ENCODE peak calls at places on chromosomes 6 and 20, in seven cellular contexts. K, W, Y, S, V, B and H are unnamed samples.

GRCh38 chr20:1665345-1665744 is 7.8 kb upstream of the SIRPG start:
- DNase-seq in K (no peak), W (no peak), Y (no peak), S (no peak), V (no peak), B (no peak), H (no peak)

GRCh38 chr6:2817778-2818443 is 23.8 kb downstream of the SERPINB1 start:
- DNase-seq in B (peak; percentile 24), K (no peak), W (no peak), Y (no peak), S (no peak), V (no peak), H (no peak)

GRCh38 chr6:14824060-14824834 is 421.6 kb upstream of the JARID2 start:
- DNase-seq in W (no peak), Y (no peak), V (no peak), K (no peak), S (no peak), B (no peak), H (no peak)

GRCh38 chr6:27830212-27830664 is 82.0 kb downstream of the OR2B2 start:
- DNase-seq in W (no peak), S (no peak), K (no peak), B (no peak), V (no peak), Y (no peak), H (no peak)

GRCh38 chr6:44388135-44388487 is 605 bp downstream of the CDC5L start:
- DNase-seq in B (no peak), Y (no peak), W (no peak), S (no peak), K (no peak), V (no peak), H (no peak)

GRCh38 chr20:2131366-2131765 is 29.7 kb downstream of the STK35 start:
- DNase-seq in S (no peak), B (peak; percentile 81), Y (no peak), W (no peak), K (no peak), V (no peak), H (no peak)

GRCh38 chr20:55354700-55355099 is 650.6 kb downstream of the CBLN4 start:
- DNase-seq in Y (no peak), K (no peak), V (no peak), S (no peak), W (no peak), B (no peak), H (no peak)

GRCh38 chr6:82963527-82963926 is 102.1 kb downstream of the UBE3D start:
- DNase-seq in V (no peak), B (no peak), K (no peak), S (no peak), Y (no peak), W (no peak), H (no peak)

GRCh38 chr6:164109770-164110140 is 695.2 kb downstream of the QKI start:
- DNase-seq in K (no peak), B (no peak), V (no peak), S (peak; percentile 49), W (no peak), Y (peak; percentile 9), H (no peak)

GRCh38 chr6:154457881-154458284 is 52.6 kb downstream of the CNKSR3 start:
- DNase-seq in K (no peak), S (no peak), V (peak; percentile 83), Y (no peak), W (no peak), B (no peak), H (no peak)

GRCh38 chr6:136169356-136169755 is 80.8 kb downstream of the MTFR2 start:
- DNase-seq in W (no peak), S (no peak), B (no peak), K (no peak), Y (no peak), V (no peak), H (no peak)

DNA sequence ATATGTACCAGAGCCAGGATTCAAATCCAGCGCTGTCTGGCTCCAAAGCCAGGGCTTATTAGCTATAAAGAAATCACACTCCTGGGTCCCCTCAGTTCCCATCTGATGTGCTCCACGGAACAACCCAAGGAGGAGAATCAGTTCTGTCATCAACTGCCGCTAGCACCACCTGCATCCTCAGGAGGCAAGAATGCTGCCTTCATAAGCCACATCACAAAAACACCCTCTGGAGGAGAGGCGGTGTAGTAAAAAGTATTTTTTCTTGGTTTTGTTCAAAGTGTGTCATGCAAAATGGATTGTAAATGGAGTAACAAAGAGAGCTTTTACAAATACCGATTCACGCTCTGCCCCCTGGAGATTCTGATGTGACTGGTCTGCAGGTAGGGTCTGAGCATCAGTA is 57.1 kb downstream of the TNFRSF21 start:
- DNase-seq in W (no peak), K (no peak), B (no peak), S (no peak), V (no peak), Y (no peak), H (no peak)
- TF ChIP-seq CTCF in W (no peak), K (no peak), B (no peak), S (no peak), V (no peak), Y (no peak), H (no peak)

GRCh38 chr6:84546427-84546914 is 217.9 kb downstream of the TBX18 start:
- DNase-seq in S (no peak), V (no peak), Y (peak; percentile 29), K (no peak), W (no peak), B (peak; percentile 18), H (no peak)

GRCh38 chr6:84553527-84553926 is 210.9 kb downstream of the TBX18 start:
- DNase-seq in K (no peak), B (no peak), S (no peak), W (no peak), Y (no peak), V (no peak), H (no peak)

GRCh38 chr6:84547341-84547794 is 217.0 kb downstream of the TBX18 start:
- DNase-seq in S (no peak), Y (no peak), K (no peak), W (no peak), B (no peak), V (no peak), H (no peak)

GRCh38 chr6:84551797-84552196 is 212.6 kb downstream of the TBX18 start:
- DNase-seq in Y (no peak), K (no peak), W (no peak), S (no peak), B (no peak), V (no peak), H (no peak)

DNA sequence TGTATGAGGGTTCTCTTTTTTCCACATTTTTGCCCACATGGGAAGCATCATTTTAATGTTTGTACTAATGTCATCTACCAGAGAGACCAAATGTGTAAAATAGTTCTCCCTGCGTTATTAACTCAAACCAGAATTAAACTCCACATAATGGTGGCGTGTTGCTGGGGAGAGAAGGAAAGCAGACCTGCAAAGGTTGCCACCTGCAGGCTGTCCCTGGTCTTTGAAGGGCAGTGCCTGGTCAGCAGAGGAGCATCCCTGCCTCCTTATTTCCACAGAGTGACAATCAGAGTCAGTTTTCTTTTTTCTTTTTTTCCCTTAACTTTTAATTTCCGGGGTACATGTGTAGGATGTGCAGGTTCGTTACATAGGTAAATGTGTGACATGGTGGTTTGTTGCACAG is 214.5 kb downstream of the TBX18 start:
- DNase-seq in B (no peak), K (no peak), V (no peak), W (no peak), S (peak; percentile 46), Y (no peak), H (no peak)
- TF ChIP-seq CTCF in B (peak; percentile 49), K (no peak), V (peak; percentile 9), W (no peak), S (no peak), Y (peak; percentile 13), H (no peak)

GRCh38 chr20:43209831-43210230 is 20.1 kb upstream of the PTPRT start:
- DNase-seq in V (no peak), S (no peak), K (no peak), Y (no peak), B (no peak), W (no peak), H (no peak)

DNA sequence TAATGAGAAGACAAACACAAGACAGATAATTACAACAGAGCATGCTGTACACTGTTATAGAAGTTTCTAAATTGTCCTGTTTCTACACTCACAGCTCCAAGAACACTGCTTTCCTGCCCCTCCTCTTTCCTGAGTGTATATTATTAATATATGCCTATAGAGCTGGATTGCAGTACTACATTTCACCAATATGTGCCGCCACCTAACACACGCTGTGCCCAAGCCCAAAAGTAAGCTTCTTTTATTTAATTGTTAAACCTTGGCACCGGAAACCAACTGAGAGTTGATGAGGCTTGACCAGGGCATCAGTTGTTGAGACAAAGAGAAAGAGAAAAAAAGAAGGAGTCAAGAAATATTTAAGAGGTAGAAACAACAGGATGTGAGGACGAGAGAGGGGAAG is 16.0 kb upstream of the PTPRT start:
- DNase-seq in S (no peak), V (no peak), B (no peak), Y (no peak), W (no peak), K (no peak), H (no peak)
- TF ChIP-seq CTCF in S (peak; percentile 14), V (no peak), B (peak; percentile 33), Y (no peak), W (no peak), K (no peak), H (peak; percentile 20)

DNA sequence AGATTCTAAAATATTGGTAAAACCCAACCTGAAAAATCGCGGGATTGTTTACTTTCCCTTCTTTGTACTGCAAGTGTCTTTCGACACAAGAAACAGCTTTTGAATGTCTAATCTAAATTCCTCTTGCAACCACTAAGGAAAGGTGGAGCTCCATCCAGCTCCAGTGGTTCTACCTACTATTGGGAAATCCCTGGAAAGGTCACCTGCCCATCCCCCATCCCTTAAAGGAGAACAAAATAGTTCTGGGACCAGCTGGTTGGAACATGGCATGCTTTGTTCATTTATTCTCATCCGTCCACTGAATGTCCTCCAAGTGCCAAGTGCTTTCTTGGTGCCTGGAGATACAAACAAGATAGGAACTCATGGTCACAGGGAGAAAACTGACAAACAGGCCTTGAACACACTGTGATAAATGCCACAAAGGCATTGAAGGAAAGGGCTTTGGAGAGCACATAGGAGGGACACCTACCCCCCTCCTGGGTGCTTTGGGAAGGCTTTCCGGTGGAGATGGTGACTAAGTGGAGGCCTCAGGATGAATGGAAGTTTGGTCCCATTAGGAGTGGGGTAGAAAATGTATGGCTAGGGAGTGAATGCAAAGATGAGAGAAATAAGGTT is 2.3 kb upstream of the CITED2 start:
- DNase-seq in Y (no peak), S (peak; percentile 15), B (peak; percentile 55), V (peak; percentile 80), K (no peak), W (no peak), H (no peak)
- TF ChIP-seq CTCF in Y (no peak), S (no peak), B (no peak), V (no peak), K (no peak), W (no peak), H (peak; percentile 13)

GRCh38 chr6:20953019-20953418 is 418.8 kb downstream of the CDKAL1 start:
- DNase-seq in S (no peak), Y (no peak), W (no peak), K (peak; percentile 1), V (no peak), B (no peak), H (no peak)
- TF ChIP-seq CTCF in S (no peak), Y (peak; percentile 19), W (no peak), K (no peak), V (no peak), B (no peak), H (no peak)

DNA sequence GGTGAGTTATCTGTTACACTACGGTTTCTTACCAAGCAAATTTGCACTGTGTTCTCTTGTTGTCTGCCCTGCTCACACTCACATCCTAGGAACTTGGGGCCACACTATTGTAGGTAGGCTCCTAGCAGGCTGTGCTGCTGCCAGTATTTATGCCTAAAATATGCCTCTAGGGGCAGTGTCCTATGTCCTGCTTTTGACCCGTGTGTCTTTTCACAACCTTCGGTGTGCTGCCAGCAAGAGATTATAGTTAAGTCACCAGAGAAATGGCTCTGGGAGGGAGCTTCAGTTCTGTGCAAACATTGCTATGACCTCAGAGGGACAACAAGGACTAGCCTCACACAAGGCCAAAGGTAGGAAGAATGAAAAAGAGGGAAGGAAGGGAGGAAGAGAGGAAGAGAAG is 8.9 kb upstream of the TAAR5 start:
- DNase-seq in Y (peak; percentile 3), W (no peak), K (peak; percentile 6), V (no peak), S (peak; percentile 14), B (no peak), H (no peak)
- TF ChIP-seq CTCF in Y (peak; percentile 34), W (peak; percentile 8), K (peak; percentile 26), V (no peak), S (peak; percentile 35), B (peak; percentile 51), H (peak; percentile 54)